ENCODE peak calls at places on chromosome X, in eight cellular contexts. U, C, O, T, S, E, Y and K are unnamed samples.

GRCh38 chrX:44568196-44568595 is 25.5 kb upstream of the FUNDC1 start:
- DNase-seq in U (no peak), C (no peak), O (no peak), T (no peak), S (no peak), E (no peak), Y (no peak), K (no peak)

GRCh38 chrX:30613736-30614135 is 36.2 kb upstream of the TASL start:
- DNase-seq in U (no peak), C (no peak), O (no peak), T (no peak), S (no peak), E (no peak), Y (no peak), K (no peak)

GRCh38 chrX:41312786-41313185 is 21.2 kb upstream of the DDX3X start:
- DNase-seq in U (no peak), C (no peak), O (no peak), T (no peak), S (no peak), E (no peak), Y (no peak), K (no peak)

GRCh38 chrX:6813836-6814370 is 279.0 kb upstream of the VCX3A start:
- DNase-seq in U (no peak), C (peak; percentile 57), O (no peak), T (no peak), S (no peak), E (no peak), Y (no peak), K (peak; percentile 4)

GRCh38 chrX:11765449-11765848 is 7.4 kb downstream of the MSL3 start:
- DNase-seq in U (no peak), C (no peak), O (no peak), T (no peak), S (no peak), E (no peak), Y (no peak), K (no peak)

GRCh38 chrX:48761674-48762471 is at the start of gene GLOD5:
- DNase-seq in U (peak; percentile 77), C (peak; percentile 41), O (peak; percentile 70), T (no peak), S (no peak), E (peak; percentile 75), Y (no peak), K (peak; percentile 78)

GRCh38 chrX:28920141-28920540 is 332.9 kb downstream of the IL1RAPL1 start:
- DNase-seq in U (no peak), C (no peak), O (no peak), T (no peak), S (no peak), E (no peak), Y (no peak), K (no peak)

GRCh38 chrX:45709381-45709780 is 508.7 kb upstream of the DIPK2B start:
- DNase-seq in U (no peak), C (no peak), O (no peak), T (no peak), S (no peak), E (no peak), Y (no peak), K (no peak)

GRCh38 chrX:48472225-48472624 is 2.2 kb upstream of the SLC38A5 start:
- DNase-seq in U (no peak), C (no peak), O (peak; percentile 45), T (no peak), S (no peak), E (no peak), Y (no peak), K (no peak)

GRCh38 chrX:22686138-22686541 is 313.6 kb upstream of the DDX53 start:
- DNase-seq in U (peak; percentile 88), C (peak; percentile 4), O (no peak), T (no peak), S (peak; percentile 35), E (no peak), Y (no peak), K (no peak)

GRCh38 chrX:97328853-97329252 is 445.1 kb downstream of the RPA4 start:
- DNase-seq in U (peak; percentile 39), C (no peak), O (no peak), T (no peak), S (no peak), E (no peak), Y (no peak), K (no peak)

GRCh38 chrX:88202149-88202548 is 544.9 kb upstream of the CPXCR1 start:
- DNase-seq in U (no peak), C (no peak), O (no peak), T (no peak), S (no peak), E (no peak), Y (no peak), K (no peak)

GRCh38 chrX:39645059-39645895 is 452.5 kb downstream of the BCOR start:
- DNase-seq in U (no peak), C (no peak), O (no peak), T (no peak), S (peak; percentile 58), E (peak; percentile 25), Y (no peak), K (peak; percentile 30)

GRCh38 chrX:16848541-16848940 is 21.6 kb downstream of the RBBP7 start:
- DNase-seq in U (no peak), C (no peak), O (no peak), T (no peak), S (no peak), E (no peak), Y (no peak), K (no peak)

GRCh38 chrX:87702795-87703194 is 185.2 kb downstream of the KLHL4 start:
- DNase-seq in U (no peak), C (no peak), O (no peak), T (no peak), S (no peak), E (no peak), Y (no peak), K (no peak)

GRCh38 chrX:1412551-1413161 is 20.7 kb upstream of the SLC25A6 start:
- DNase-seq in U (no peak), C (no peak), O (peak; percentile 7), T (no peak), S (no peak), E (no peak), Y (no peak), K (no peak)

GRCh38 chrX:24692305-24692704 is 1.4 kb upstream of the POLA1 start:
- DNase-seq in U (no peak), C (no peak), O (no peak), T (no peak), S (no peak), E (no peak), Y (no peak), K (no peak)

GRCh38 chrX:154056739-154057367 is 37.2 kb upstream of the IRAK1 start:
- DNase-seq in U (peak; percentile 36), C (no peak), O (peak; percentile 22), T (no peak), S (no peak), E (no peak), Y (no peak), K (peak; percentile 48)

GRCh38 chrX:123230798-123231197 is 46.7 kb downstream of the GRIA3 start:
- DNase-seq in U (no peak), C (no peak), O (no peak), T (no peak), S (no peak), E (no peak), Y (no peak), K (no peak)

GRCh38 chrX:81336455-81337144 is 134.7 kb downstream of the SH3BGRL start:
- DNase-seq in U (no peak), C (no peak), O (no peak), T (no peak), S (no peak), E (no peak), Y (no peak), K (no peak)

GRCh38 chrX:71871367-71871766 is 39.3 kb upstream of the NHSL2 start:
- DNase-seq in U (no peak), C (no peak), O (no peak), T (no peak), S (no peak), E (no peak), Y (no peak), K (no peak)

GRCh38 chrX:13389501-13389900 is 69.6 kb upstream of the ATXN3L start:
- DNase-seq in U (no peak), C (no peak), O (no peak), T (no peak), S (no peak), E (no peak), Y (no peak), K (no peak)

GRCh38 chrX:133376422-133376821 is 38.9 kb downstream of the GPC4 start:
- DNase-seq in U (no peak), C (no peak), O (no peak), T (no peak), S (no peak), E (no peak), Y (no peak), K (no peak)

GRCh38 chrX:42070866-42071265 is 147.5 kb upstream of the CASK start:
- DNase-seq in U (no peak), C (no peak), O (no peak), T (no peak), S (no peak), E (no peak), Y (no peak), K (no peak)

GRCh38 chrX:132389480-132389879 is 99.4 kb downstream of the MBNL3 start:
- DNase-seq in U (no peak), C (no peak), O (no peak), T (no peak), S (no peak), E (no peak), Y (no peak), K (no peak)

GRCh38 chrX:129979207-129979920 is 3.1 kb upstream of the BCORL1 start:
- DNase-seq in U (no peak), C (peak; percentile 15), O (no peak), T (peak; percentile 18), S (no peak), E (peak; percentile 20), Y (no peak), K (peak; percentile 14)

GRCh38 chrX:98897191-98897590 is 1512.9 kb downstream of the PCDH19 start:
- DNase-seq in U (no peak), C (no peak), O (no peak), T (no peak), S (no peak), E (no peak), Y (no peak), K (no peak)